ENCODE peak calls at places on chromosomes 6 and 20, in six cellular contexts. B is BE2C; M is astrocyte of the spinal cord; Z is stomach; C is spleen; N is CD4-positive, alpha-beta T cell. E is an unnamed sample.

GRCh38 chr20:34111057-34111711 is 859 bp downstream of the EIF2S2 start:
- DNase-seq in Z (no peak), B (no peak), M (peak; percentile 52), N (no peak), C (peak; percentile 86), E (no peak)

GRCh38 chr6:111552241-111552744 is 53.4 kb downstream of the TRAF3IP2 start:
- DNase-seq in N (no peak), B (peak; percentile 46), C (no peak), Z (peak; percentile 82), M (peak; percentile 94), E (no peak)

GRCh38 chr6:121885399-121886152 is 450.1 kb downstream of the GJA1 start:
- DNase-seq in C (no peak), Z (no peak), N (no peak), B (no peak), M (no peak), E (no peak)

GRCh38 chr20:9515211-9515580 is 806 bp downstream of the LAMP5 start:
- DNase-seq in C (no peak), N (no peak), M (no peak), B (no peak), Z (no peak), E (no peak)

GRCh38 chr6:56752009-56752408 is 109.3 kb upstream of the DST start:
- DNase-seq in N (no peak), C (no peak), M (peak; percentile 79), Z (no peak), B (no peak), E (no peak)

GRCh38 chr6:134774244-134774643 is 175.7 kb downstream of the ALDH8A1 start:
- DNase-seq in N (no peak), C (no peak), M (peak; percentile 62), Z (no peak), B (no peak), E (no peak)

GRCh38 chr6:75830959-75831885 is 82.2 kb downstream of the MYO6 start:
- DNase-seq in M (peak; percentile 47), Z (no peak), B (no peak), N (no peak), C (no peak), E (no peak)

GRCh38 chr6:46932941-46933340 is 11.2 kb upstream of the ADGRF5 start:
- DNase-seq in C (no peak), B (no peak), Z (no peak), M (peak; percentile 35), N (no peak), E (no peak)

GRCh38 chr6:14453712-14454466 is 336.3 kb downstream of the CD83 start:
- DNase-seq in B (no peak), N (no peak), C (no peak), M (no peak), Z (no peak), E (no peak)

GRCh38 chr6:6566766-6567165 is 21.8 kb upstream of the LY86 start:
- DNase-seq in N (no peak), M (no peak), Z (no peak), C (no peak), B (no peak), E (no peak)

GRCh38 chr6:169811072-169811471 is 59.6 kb downstream of the ERMARD start:
- DNase-seq in M (no peak), C (peak; percentile 40), Z (no peak), N (no peak), B (no peak), E (no peak)

GRCh38 chr6:46323312-46323965 is 152.7 kb upstream of the ENPP5 start:
- DNase-seq in M (peak; percentile 86), N (no peak), C (no peak), B (no peak), Z (no peak), E (no peak)

GRCh38 chr20:3873507-3873906 is 15.7 kb upstream of the PANK2 start:
- DNase-seq in N (no peak), B (no peak), C (no peak), M (no peak), Z (no peak), E (no peak)

GRCh38 chr20:47318596-47319516 is 37.6 kb downstream of the ZMYND8 start:
- DNase-seq in Z (peak; percentile 85), C (peak; percentile 84), B (peak; percentile 43), N (no peak), M (peak; percentile 82), E (peak; percentile 57)

GRCh38 chr6:128508588-128509296 is 11.7 kb downstream of the PTPRK start:
- DNase-seq in N (no peak), B (no peak), Z (no peak), M (peak; percentile 87), C (no peak), E (no peak)

GRCh38 chr6:35294308-35294945 is 3.2 kb upstream of the DEF6 start:
- DNase-seq in N (peak; percentile 43), C (peak; percentile 86), M (peak; percentile 33), B (peak; percentile 60), Z (peak; percentile 56), E (no peak)

GRCh38 chr6:153172815-153173214 is 41.7 kb upstream of the RGS17 start:
- DNase-seq in N (no peak), M (no peak), Z (no peak), C (no peak), B (peak; percentile 22), E (no peak)

GRCh38 chr20:62508641-62509051 is 32.9 kb upstream of the GATA5 start:
- DNase-seq in M (no peak), N (no peak), Z (no peak), B (no peak), C (no peak), E (no peak)

GRCh38 chr6:11653028-11653583 is 115.6 kb downstream of the TMEM170B start:
- DNase-seq in Z (no peak), N (no peak), M (peak; percentile 93), C (no peak), B (peak; percentile 38), E (peak; percentile 53)

GRCh38 chr20:45489083-45489531 is 19.6 kb downstream of the WFDC2 start:
- DNase-seq in C (no peak), N (no peak), M (peak; percentile 4), B (no peak), Z (no peak), E (no peak)

GRCh38 chr20:45485388-45485787 is 15.8 kb downstream of the WFDC2 start:
- DNase-seq in M (no peak), C (no peak), B (no peak), N (no peak), Z (no peak), E (no peak)

GRCh38 chr20:45484676-45485075 is 15.1 kb downstream of the WFDC2 start:
- DNase-seq in M (no peak), C (no peak), B (no peak), N (no peak), Z (no peak), E (no peak)

DNA sequence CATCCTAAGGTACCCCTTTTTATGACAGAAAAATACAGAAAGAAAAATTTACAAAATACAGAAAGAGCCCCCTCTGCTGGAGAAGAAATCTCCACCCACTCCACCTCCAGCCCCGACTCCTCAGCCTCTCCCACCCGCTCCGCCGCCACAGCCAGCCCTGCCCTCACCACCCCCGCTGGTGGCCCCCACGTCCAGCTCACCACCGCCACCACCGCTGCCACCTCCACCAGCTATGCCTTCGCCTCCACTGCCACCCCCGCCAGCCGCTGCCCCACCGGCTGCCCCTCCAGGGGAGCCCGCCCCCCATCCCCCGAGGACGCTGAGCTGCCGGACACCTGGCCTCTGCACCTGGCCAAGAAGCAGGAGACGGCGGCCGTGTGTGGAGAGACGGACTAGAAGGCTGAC is 17.7 kb downstream of the WFDC2 start:
- DNase-seq in C (no peak), Z (no peak), N (no peak), B (no peak), M (no peak), E (no peak)
- TF ChIP-seq CTCF in C (no peak), Z (no peak), N (no peak), B (peak; percentile 28), M (no peak), E (peak; percentile 29)

GRCh38 chr20:53914861-53915458 is 155.4 kb downstream of the BCAS1 start:
- DNase-seq in B (no peak), N (no peak), C (no peak), Z (no peak), M (peak; percentile 44), E (no peak)
- TF ChIP-seq CTCF in B (no peak), N (no peak), C (no peak), Z (no peak), M (peak; percentile 31), E (no peak)

GRCh38 chr20:53752971-53753879 is 159.6 kb upstream of the ZNF217 start:
- DNase-seq in B (no peak), N (no peak), C (no peak), M (peak; percentile 57), Z (no peak), E (no peak)
- TF ChIP-seq CTCF in B (no peak), N (no peak), C (no peak), M (no peak), Z (no peak), E (no peak)

DNA sequence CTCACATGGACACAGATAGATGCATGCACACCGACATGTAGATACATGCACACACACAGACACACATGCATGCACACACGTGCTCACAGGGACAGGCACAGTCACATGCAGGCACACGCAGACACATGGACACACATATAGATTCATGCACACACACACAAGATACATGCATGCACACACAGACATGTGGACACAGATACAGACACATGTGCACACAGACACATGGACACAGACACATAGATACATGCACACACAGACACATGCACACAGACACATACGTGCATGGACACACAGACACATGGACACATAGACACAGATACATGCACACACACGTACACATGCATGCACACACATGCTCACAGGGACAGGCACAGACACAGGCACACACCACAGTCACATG is 19.8 kb downstream of the SYNDIG1 start:
- DNase-seq in B (no peak), Z (no peak), M (no peak), C (no peak), N (no peak), E (no peak)
- TF ChIP-seq CTCF in B (no peak), Z (no peak), M (no peak), C (no peak), N (no peak), E (no peak)

GRCh38 chr6:24064832-24065231 is 61.2 kb upstream of the NRSN1 start:
- DNase-seq in Z (no peak), C (no peak), M (no peak), B (no peak), N (no peak), E (no peak)

GRCh38 chr6:24060982-24061754 is 64.8 kb upstream of the NRSN1 start:
- DNase-seq in Z (no peak), N (no peak), B (no peak), C (no peak), M (no peak), E (no peak)

GRCh38 chr6:24069546-24069945 is 56.5 kb upstream of the NRSN1 start:
- DNase-seq in C (no peak), Z (no peak), M (no peak), B (no peak), N (no peak), E (no peak)

DNA sequence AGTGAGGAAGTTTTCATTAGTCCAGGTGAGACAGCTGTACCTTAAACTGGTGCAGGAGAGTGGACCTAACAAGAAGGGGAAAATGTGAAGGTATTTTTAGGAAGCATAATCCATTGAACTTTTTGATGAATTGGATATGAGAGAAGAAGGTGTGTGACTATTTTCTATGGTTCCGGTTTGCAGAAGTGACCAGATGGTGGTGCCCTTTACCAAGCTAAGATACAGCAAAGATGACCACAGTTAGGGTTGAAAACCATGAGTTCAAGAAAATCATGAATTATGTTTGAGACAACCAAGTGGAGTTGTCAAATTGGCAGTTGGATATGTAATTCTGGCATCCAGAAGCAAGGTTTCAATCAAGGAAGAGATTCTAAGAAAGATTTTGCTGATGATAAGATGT is 61.9 kb upstream of the NRSN1 start:
- DNase-seq in M (no peak), N (no peak), Z (no peak), B (peak; percentile 33), C (no peak), E (no peak)
- TF ChIP-seq CTCF in M (peak; percentile 10), N (no peak), Z (peak; percentile 26), B (peak; percentile 80), C (no peak), E (no peak)

E was measured in CD14-positive monocyte.